ENCODE peak calls at places on chromosomes 1 and 21, in eight cellular contexts. One of them, this sample, is unnamed.
A peak's percentile ranks its signal among the peaks of the same experiment; 100 is the strongest.

GRCh38 chr1:209106237-209106741 is 477.2 kb upstream of the CAMK1G start:
- DNase-seq in aorta: no peak
- DNase-seq in heart left ventricle: peak; percentile 5
- DNase-seq in astrocyte: peak; percentile 65
- DNase-seq in heart right ventricle: no peak
- DNase-seq in DND-41: no peak
- DNase-seq in body of pancreas: no peak
- DNase-seq in left lung: no peak
- DNase-seq in this sample: no peak

GRCh38 chr1:18009729-18010075 is 97.9 kb upstream of the IGSF21 start:
- DNase-seq in heart left ventricle: no peak
- DNase-seq in DND-41: no peak
- DNase-seq in astrocyte: no peak
- DNase-seq in aorta: no peak
- DNase-seq in heart right ventricle: no peak
- DNase-seq in body of pancreas: no peak
- DNase-seq in left lung: no peak
- DNase-seq in this sample: no peak

GRCh38 chr1:48285525-48285924 is 63.0 kb downstream of the SLC5A9 start:
- DNase-seq in aorta: no peak
- DNase-seq in heart right ventricle: no peak
- DNase-seq in heart left ventricle: no peak
- DNase-seq in left lung: no peak
- DNase-seq in body of pancreas: no peak
- DNase-seq in astrocyte: no peak
- DNase-seq in DND-41: no peak
- DNase-seq in this sample: no peak

GRCh38 chr1:6028042-6028895 is 17.4 kb upstream of the KCNAB2 start:
- DNase-seq in heart right ventricle: no peak
- DNase-seq in astrocyte: no peak
- DNase-seq in left lung: peak; percentile 83
- DNase-seq in heart left ventricle: peak; percentile 38
- DNase-seq in aorta: no peak
- DNase-seq in DND-41: peak; percentile 81
- DNase-seq in body of pancreas: no peak
- DNase-seq in this sample: peak; percentile 87

GRCh38 chr21:32371913-32372314 is 20.9 kb downstream of the URB1 start:
- DNase-seq in left lung: no peak
- DNase-seq in heart right ventricle: no peak
- DNase-seq in body of pancreas: no peak
- DNase-seq in astrocyte: peak; percentile 57
- DNase-seq in aorta: no peak
- DNase-seq in heart left ventricle: no peak
- DNase-seq in DND-41: no peak
- DNase-seq in this sample: no peak

GRCh38 chr1:27006683-27007082 is 6.0 kb downstream of the TENT5B start:
- DNase-seq in left lung: no peak
- DNase-seq in heart right ventricle: no peak
- DNase-seq in body of pancreas: no peak
- DNase-seq in astrocyte: no peak
- DNase-seq in DND-41: no peak
- DNase-seq in heart left ventricle: no peak
- DNase-seq in aorta: no peak
- DNase-seq in this sample: no peak

GRCh38 chr21:44643911-44644310 is 2.3 kb upstream of the KRTAP10-11 start:
- DNase-seq in DND-41: no peak
- DNase-seq in heart left ventricle: no peak
- DNase-seq in left lung: no peak
- DNase-seq in astrocyte: no peak
- DNase-seq in body of pancreas: no peak
- DNase-seq in heart right ventricle: no peak
- DNase-seq in aorta: no peak
- DNase-seq in this sample: no peak

GRCh38 chr1:98439471-98439870 is 222.1 kb upstream of the SNX7 start:
- DNase-seq in heart right ventricle: no peak
- DNase-seq in heart left ventricle: no peak
- DNase-seq in astrocyte: no peak
- DNase-seq in DND-41: no peak
- DNase-seq in aorta: no peak
- DNase-seq in body of pancreas: no peak
- DNase-seq in left lung: no peak
- DNase-seq in this sample: no peak

GRCh38 chr1:74856174-74856573 is 123.2 kb downstream of the TYW3 start:
- DNase-seq in left lung: no peak
- DNase-seq in DND-41: no peak
- DNase-seq in astrocyte: no peak
- DNase-seq in body of pancreas: no peak
- DNase-seq in heart left ventricle: no peak
- DNase-seq in heart right ventricle: no peak
- DNase-seq in aorta: no peak
- DNase-seq in this sample: no peak

GRCh38 chr21:25791321-25791720 is 56.5 kb downstream of the GABPA start:
- DNase-seq in DND-41: no peak
- DNase-seq in astrocyte: no peak
- DNase-seq in aorta: no peak
- DNase-seq in heart right ventricle: no peak
- DNase-seq in left lung: no peak
- DNase-seq in heart left ventricle: no peak
- DNase-seq in body of pancreas: no peak
- DNase-seq in this sample: no peak

GRCh38 chr1:51690285-51690961 is 73.5 kb downstream of the OSBPL9 start:
- DNase-seq in body of pancreas: no peak
- DNase-seq in DND-41: no peak
- DNase-seq in astrocyte: peak; percentile 87
- DNase-seq in heart left ventricle: no peak
- DNase-seq in heart right ventricle: no peak
- DNase-seq in aorta: no peak
- DNase-seq in left lung: no peak
- DNase-seq in this sample: no peak

GRCh38 chr1:37634554-37635308 is at the start of gene RSPO1:
- DNase-seq in heart left ventricle: no peak
- DNase-seq in DND-41: no peak
- DNase-seq in aorta: peak; percentile 80
- DNase-seq in left lung: no peak
- DNase-seq in body of pancreas: no peak
- DNase-seq in heart right ventricle: no peak
- DNase-seq in astrocyte: no peak
- DNase-seq in this sample: no peak

GRCh38 chr1:9121891-9122409 is 7.0 kb downstream of the GPR157 start:
- DNase-seq in body of pancreas: no peak
- DNase-seq in DND-41: peak; percentile 84
- DNase-seq in aorta: no peak
- DNase-seq in left lung: peak; percentile 68
- DNase-seq in heart left ventricle: no peak
- DNase-seq in astrocyte: no peak
- DNase-seq in heart right ventricle: no peak
- DNase-seq in this sample: no peak

GRCh38 chr1:238485906-238486219 is 595.1 kb upstream of the ZP4 start:
- DNase-seq in DND-41: no peak
- DNase-seq in heart right ventricle: no peak
- DNase-seq in aorta: no peak
- DNase-seq in left lung: no peak
- DNase-seq in heart left ventricle: no peak
- DNase-seq in body of pancreas: no peak
- DNase-seq in astrocyte: no peak
- DNase-seq in this sample: no peak

GRCh38 chr1:92663769-92664168 is 121.1 kb downstream of the EVI5 start:
- DNase-seq in body of pancreas: no peak
- DNase-seq in heart right ventricle: no peak
- DNase-seq in astrocyte: no peak
- DNase-seq in left lung: no peak
- DNase-seq in aorta: no peak
- DNase-seq in heart left ventricle: no peak
- DNase-seq in DND-41: no peak
- DNase-seq in this sample: no peak

GRCh38 chr1:21174638-21175323 is 1.9 kb downstream of the EIF4G3 start:
- DNase-seq in body of pancreas: no peak
- DNase-seq in left lung: no peak
- DNase-seq in aorta: peak; percentile 11
- DNase-seq in DND-41: no peak
- DNase-seq in heart left ventricle: no peak
- DNase-seq in heart right ventricle: no peak
- DNase-seq in astrocyte: peak; percentile 83
- DNase-seq in this sample: no peak

GRCh38 chr21:16241500-16241963 is 511.8 kb downstream of the USP25 start:
- DNase-seq in body of pancreas: no peak
- DNase-seq in left lung: no peak
- DNase-seq in DND-41: no peak
- DNase-seq in astrocyte: no peak
- DNase-seq in heart right ventricle: no peak
- DNase-seq in aorta: no peak
- DNase-seq in heart left ventricle: no peak
- DNase-seq in this sample: no peak

GRCh38 chr1:53590581-53591515 is 131.6 kb downstream of the DMRTB1 start:
- DNase-seq in aorta: peak; percentile 65
- DNase-seq in heart right ventricle: no peak
- DNase-seq in DND-41: no peak
- DNase-seq in left lung: no peak
- DNase-seq in astrocyte: peak; percentile 47
- DNase-seq in body of pancreas: no peak
- DNase-seq in heart left ventricle: no peak
- DNase-seq in this sample: no peak

GRCh38 chr1:92480200-92480812 is 6.4 kb downstream of the GFI1 start:
- DNase-seq in body of pancreas: no peak
- DNase-seq in aorta: no peak
- DNase-seq in left lung: peak; percentile 80
- DNase-seq in heart right ventricle: no peak
- DNase-seq in astrocyte: no peak
- DNase-seq in DND-41: no peak
- DNase-seq in heart left ventricle: no peak
- DNase-seq in this sample: no peak

GRCh38 chr1:70487910-70488665 is 77.0 kb downstream of the CTH start:
- DNase-seq in left lung: no peak
- DNase-seq in aorta: no peak
- DNase-seq in astrocyte: peak; percentile 22
- DNase-seq in heart left ventricle: no peak
- DNase-seq in DND-41: no peak
- DNase-seq in heart right ventricle: no peak
- DNase-seq in body of pancreas: peak; percentile 25
- DNase-seq in this sample: no peak

GRCh38 chr1:92168657-92169056 is 49.1 kb upstream of the C1orf146 start:
- DNase-seq in body of pancreas: no peak
- DNase-seq in heart right ventricle: no peak
- DNase-seq in heart left ventricle: no peak
- DNase-seq in aorta: no peak
- DNase-seq in left lung: no peak
- DNase-seq in DND-41: no peak
- DNase-seq in astrocyte: peak; percentile 6
- DNase-seq in this sample: no peak

DNA sequence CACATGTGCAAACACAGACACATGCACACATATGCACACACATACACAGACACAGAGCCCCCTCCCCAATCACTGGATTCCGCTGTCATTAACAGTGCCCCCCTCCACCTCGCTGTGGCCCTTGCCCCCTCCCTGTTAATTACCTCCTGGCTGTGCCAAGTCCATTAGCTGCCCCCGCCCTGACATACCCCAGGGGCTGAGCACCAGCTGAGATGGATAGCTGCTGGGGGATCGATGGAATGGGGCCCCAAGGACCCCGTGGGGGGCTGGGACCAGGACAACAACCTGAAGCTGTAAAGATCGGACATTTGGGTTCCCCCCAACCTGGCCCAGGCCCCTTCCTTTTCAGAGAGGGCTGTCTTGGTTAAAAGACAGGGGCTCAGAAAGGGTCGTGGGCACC is 9.6 kb upstream of the PEAR1 start:
- DNase-seq in heart right ventricle: no peak
- DNase-seq in left lung: no peak
- DNase-seq in astrocyte: no peak
- DNase-seq in DND-41: no peak
- DNase-seq in aorta: no peak
- DNase-seq in heart left ventricle: no peak
- DNase-seq in body of pancreas: no peak
- DNase-seq in this sample: no peak
- H3K4me1 ChIP-seq in heart right ventricle: peaks cover 16% of the 10 kb centered on the region
- H3K4me1 ChIP-seq in left lung: no peaks in the 10 kb centered on the region
- H3K4me1 ChIP-seq in astrocyte: no peaks in the 10 kb centered on the region
- H3K4me1 ChIP-seq in DND-41: no peaks in the 10 kb centered on the region
- H3K4me1 ChIP-seq in aorta: no peaks in the 10 kb centered on the region
- H3K4me1 ChIP-seq in heart left ventricle: peaks cover 4% of the 10 kb centered on the region
- H3K4me1 ChIP-seq in body of pancreas: no peaks in the 10 kb centered on the region
- H3K4me1 ChIP-seq in this sample: no peaks in the 10 kb centered on the region

GRCh38 chr1:213692236-213692831 is 295.4 kb upstream of the PROX1 start:
- DNase-seq in heart right ventricle: no peak
- DNase-seq in heart left ventricle: no peak
- DNase-seq in astrocyte: no peak
- DNase-seq in aorta: no peak
- DNase-seq in DND-41: no peak
- DNase-seq in left lung: no peak
- DNase-seq in body of pancreas: no peak
- DNase-seq in this sample: no peak
- H3K36me3 ChIP-seq in heart right ventricle: no peaks in the 10 kb centered on the region
- H3K36me3 ChIP-seq in heart left ventricle: no peaks in the 10 kb centered on the region
- H3K36me3 ChIP-seq in astrocyte: no peaks in the 10 kb centered on the region
- H3K36me3 ChIP-seq in aorta: no peaks in the 10 kb centered on the region
- H3K36me3 ChIP-seq in DND-41: no peaks in the 10 kb centered on the region
- H3K36me3 ChIP-seq in left lung: no peaks in the 10 kb centered on the region
- H3K36me3 ChIP-seq in body of pancreas: no peaks in the 10 kb centered on the region
- H3K36me3 ChIP-seq in this sample: no peaks in the 10 kb centered on the region

DNA sequence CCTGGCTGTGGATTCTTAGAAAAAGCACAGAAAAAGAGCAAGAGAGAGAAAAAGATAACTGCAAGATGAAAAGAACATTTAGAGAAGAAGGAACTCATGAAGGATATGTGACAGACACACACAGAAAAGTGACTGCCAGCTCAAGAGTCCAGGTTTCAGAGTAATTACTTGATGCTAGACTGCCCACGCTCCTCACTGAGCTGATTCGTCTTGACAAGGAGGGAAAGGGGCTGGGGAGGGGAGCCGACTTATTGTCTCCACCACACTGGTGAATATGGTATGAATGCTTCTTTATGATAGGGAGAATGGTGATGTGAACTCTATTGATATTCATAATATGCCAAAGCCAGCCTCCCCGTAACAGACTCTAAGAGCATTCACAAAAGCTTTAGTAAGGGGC is 140.4 kb downstream of the BRINP2 start:
- DNase-seq in aorta: no peak
- DNase-seq in body of pancreas: no peak
- DNase-seq in DND-41: no peak
- DNase-seq in heart right ventricle: no peak
- DNase-seq in astrocyte: no peak
- DNase-seq in heart left ventricle: no peak
- DNase-seq in left lung: no peak
- DNase-seq in this sample: no peak
- H3K4me1 ChIP-seq in aorta: no peaks in the 10 kb centered on the region
- H3K4me1 ChIP-seq in body of pancreas: no peaks in the 10 kb centered on the region
- H3K4me1 ChIP-seq in DND-41: no peaks in the 10 kb centered on the region
- H3K4me1 ChIP-seq in heart right ventricle: no peaks in the 10 kb centered on the region
- H3K4me1 ChIP-seq in astrocyte: peaks cover 5% of the 10 kb centered on the region
- H3K4me1 ChIP-seq in heart left ventricle: no peaks in the 10 kb centered on the region
- H3K4me1 ChIP-seq in left lung: no peaks in the 10 kb centered on the region
- H3K4me1 ChIP-seq in this sample: no peaks in the 10 kb centered on the region

DNA sequence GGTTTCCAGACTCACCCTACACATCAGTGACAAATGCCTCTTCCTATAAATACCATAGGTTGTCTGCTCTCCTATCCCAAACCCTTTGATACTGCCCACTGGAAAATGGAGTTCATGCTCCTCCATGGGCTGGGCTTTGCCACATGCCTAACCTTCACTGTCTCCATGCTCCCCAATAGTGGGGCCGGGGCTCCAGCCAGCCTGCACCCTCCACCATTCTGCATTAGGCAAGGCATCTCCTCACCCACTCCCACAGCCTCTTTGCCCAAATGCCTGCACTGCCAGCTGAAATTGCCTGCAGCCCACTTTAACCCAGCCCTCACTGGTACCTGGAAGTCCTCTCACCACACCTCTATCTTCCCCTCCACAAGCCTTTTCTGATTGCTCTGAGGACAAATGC is 18.2 kb upstream of the MPZL1 start:
- DNase-seq in astrocyte: no peak
- DNase-seq in left lung: no peak
- DNase-seq in body of pancreas: no peak
- DNase-seq in heart left ventricle: no peak
- DNase-seq in DND-41: no peak
- DNase-seq in heart right ventricle: no peak
- DNase-seq in aorta: no peak
- DNase-seq in this sample: no peak
- H3K36me3 ChIP-seq in astrocyte: no peaks in the 10 kb centered on the region
- H3K36me3 ChIP-seq in left lung: peaks cover 67% of the 10 kb centered on the region
- H3K36me3 ChIP-seq in body of pancreas: no peaks in the 10 kb centered on the region
- H3K36me3 ChIP-seq in heart left ventricle: peaks cover 84% of the 10 kb centered on the region
- H3K36me3 ChIP-seq in DND-41: peaks cover 73% of the 10 kb centered on the region
- H3K36me3 ChIP-seq in heart right ventricle: peaks cover 73% of the 10 kb centered on the region
- H3K36me3 ChIP-seq in aorta: no peaks in the 10 kb centered on the region
- H3K36me3 ChIP-seq in this sample: peaks cover 46% of the 10 kb centered on the region

This sample was measured in CD8-positive, alpha-beta memory T cell.